ENCODE peak calls at places on chromosomes 5 and 9, in four cellular contexts. Z, F, Y and D are unnamed samples.

GRCh38 chr9:27673626-27674025 is 100.3 kb upstream of the C9orf72 start:
- DNase-seq in Y (no peak), F (no peak), Z (no peak), D (no peak)

GRCh38 chr9:121812159-121812735 is 160.8 kb downstream of the DAB2IP start:
- DNase-seq in F (no peak), Y (no peak), Z (no peak), D (no peak)

GRCh38 chr5:168850683-168851082 is 271.5 kb upstream of the PANK3 start:
- DNase-seq in Y (no peak), F (no peak), Z (no peak), D (no peak)

GRCh38 chr5:170221319-170221718 is 11.5 kb upstream of the C5orf58 start:
- DNase-seq in Z (no peak), F (no peak), Y (no peak), D (no peak)

GRCh38 chr9:123724211-123724831 is 205.6 kb downstream of the DENND1A start:
- DNase-seq in Z (no peak), Y (no peak), F (no peak), D (peak; percentile 15)

GRCh38 chr5:136066705-136067271 is 38.0 kb downstream of the TGFBI start:
- DNase-seq in Z (peak; percentile 73), Y (no peak), F (no peak), D (no peak)

GRCh38 chr9:129383005-129383414 is 204.9 kb upstream of the IER5L start:
- DNase-seq in Z (no peak), Y (no peak), F (no peak), D (peak; percentile 70)

GRCh38 chr5:56601641-56602071 is 213.7 kb upstream of the MAP3K1 start:
- DNase-seq in F (no peak), Y (no peak), Z (no peak), D (no peak)

GRCh38 chr5:113294341-113295110 is 140.3 kb downstream of the TSSK1B start:
- DNase-seq in Y (no peak), F (peak; percentile 38), Z (no peak), D (peak; percentile 94)

GRCh38 chr9:98039474-98040072 is 17.0 kb upstream of the NANS start:
- DNase-seq in Y (no peak), F (no peak), Z (no peak), D (no peak)

GRCh38 chr5:149383399-149383798 is 4.3 kb upstream of the IL17B start:
- DNase-seq in Z (no peak), Y (no peak), F (no peak), D (no peak)

GRCh38 chr9:89466451-89467277 is 31.2 kb downstream of the SEMA4D start:
- DNase-seq in Z (no peak), Y (peak; percentile 83), F (no peak), D (no peak)

GRCh38 chr5:98397081-98397480 is 376.4 kb upstream of the RGMB start:
- DNase-seq in F (no peak), Y (no peak), Z (no peak), D (no peak)

GRCh38 chr9:137114613-137115393 is at the start of gene DPP7:
- DNase-seq in Z (no peak), F (peak; percentile 85), Y (no peak), D (peak; percentile 95)

GRCh38 chr5:152051499-152052454 is 127.1 kb upstream of the GLRA1 start:
- DNase-seq in Y (no peak), F (no peak), Z (no peak), D (no peak)

GRCh38 chr9:118829334-118829733 is 539.9 kb downstream of the BRINP1 start:
- DNase-seq in Z (no peak), F (no peak), Y (no peak), D (peak; percentile 5)

GRCh38 chr5:133669472-133669871 is 57.1 kb upstream of the FSTL4 start:
- DNase-seq in F (no peak), Z (no peak), Y (no peak), D (no peak)

GRCh38 chr9:35628389-35628991 is 10.3 kb upstream of the CD72 start:
- DNase-seq in Z (no peak), Y (no peak), F (no peak), D (no peak)

GRCh38 chr5:127236254-127236653 is 54.3 kb upstream of the MEGF10 start:
- DNase-seq in Z (no peak), Y (no peak), F (no peak), D (no peak)

GRCh38 chr5:109407913-109408312 is 1.9 kb downstream of the PJA2 start:
- DNase-seq in Y (no peak), F (peak; percentile 32), Z (no peak), D (no peak)

GRCh38 chr5:163105456-163105855 is 331.9 kb upstream of the CCNG1 start:
- DNase-seq in Y (no peak), Z (no peak), F (no peak), D (no peak)

GRCh38 chr5:103259705-103260355 is 1.3 kb downstream of the MACIR start:
- DNase-seq in Z (peak; percentile 19), Y (no peak), F (peak; percentile 60), D (no peak)

GRCh38 chr5:173486826-173487225 is 129.6 kb downstream of the BOD1 start:
- DNase-seq in Z (no peak), F (no peak), Y (no peak), D (no peak)

GRCh38 chr9:128078504-128079434 is 10.7 kb downstream of the SLC25A25 start:
- DNase-seq in Y (no peak), F (peak; percentile 92), Z (no peak), D (no peak)

GRCh38 chr5:172373680-172374079 is 80.6 kb downstream of the SH3PXD2B start:
- DNase-seq in Z (no peak), F (no peak), Y (no peak), D (no peak)

GRCh38 chr5:83348281-83348780 is 123.2 kb upstream of the VCAN start:
- DNase-seq in Z (no peak), Y (no peak), F (no peak), D (no peak)

GRCh38 chr5:137367951-137368350 is 131.2 kb downstream of the SPOCK1 start:
- DNase-seq in Z (no peak), Y (no peak), F (no peak), D (no peak)

GRCh38 chr9:130471411-130472183 is 26.8 kb downstream of the ASS1 start:
- DNase-seq in Y (no peak), Z (no peak), F (no peak), D (no peak)

GRCh38 chr9:130468566-130468965 is 23.8 kb downstream of the ASS1 start:
- DNase-seq in Z (no peak), F (no peak), Y (no peak), D (no peak)

GRCh38 chr9:130470950-130471349 is 26.2 kb downstream of the ASS1 start:
- DNase-seq in F (no peak), Y (no peak), Z (no peak), D (no peak)

GRCh38 chr9:130472184-130472705 is 27.5 kb downstream of the ASS1 start:
- DNase-seq in Z (no peak), F (no peak), Y (no peak), D (no peak)

GRCh38 chr9:130470269-130470668 is 25.5 kb downstream of the ASS1 start:
- DNase-seq in Y (no peak), F (no peak), Z (no peak), D (no peak)
- TF ChIP-seq MXI1 in Y (no peak), F (no peak), Z (no peak), D (no peak)

GRCh38 chr5:16626696-16627264 is 10.0 kb upstream of the RETREG1 start:
- DNase-seq in Z (no peak), F (no peak), Y (peak; percentile 4), D (no peak)
- TF ChIP-seq GABPA in Z (no peak), F (no peak), Y (no peak), D (no peak)

GRCh38 chr9:96318921-96319560 is 17.1 kb upstream of the HSD17B3 start:
- DNase-seq in Y (no peak), F (no peak), Z (no peak), D (no peak)
- TF ChIP-seq MAX in Y (no peak), F (no peak), Z (no peak), D (no peak)

GRCh38 chr9:37413311-37413710 is 9.2 kb upstream of the GRHPR start:
- DNase-seq in F (no peak), Y (no peak), Z (no peak), D (no peak)
- TF ChIP-seq MXI1 in F (no peak), Y (no peak), Z (no peak), D (no peak)

GRCh38 chr5:66960373-66961137 is 236.0 kb downstream of the CD180 start:
- DNase-seq in F (no peak), Y (no peak), Z (peak; percentile 23), D (no peak)
- TF ChIP-seq GABPA in F (no peak), Y (no peak), Z (no peak), D (no peak)

DNA sequence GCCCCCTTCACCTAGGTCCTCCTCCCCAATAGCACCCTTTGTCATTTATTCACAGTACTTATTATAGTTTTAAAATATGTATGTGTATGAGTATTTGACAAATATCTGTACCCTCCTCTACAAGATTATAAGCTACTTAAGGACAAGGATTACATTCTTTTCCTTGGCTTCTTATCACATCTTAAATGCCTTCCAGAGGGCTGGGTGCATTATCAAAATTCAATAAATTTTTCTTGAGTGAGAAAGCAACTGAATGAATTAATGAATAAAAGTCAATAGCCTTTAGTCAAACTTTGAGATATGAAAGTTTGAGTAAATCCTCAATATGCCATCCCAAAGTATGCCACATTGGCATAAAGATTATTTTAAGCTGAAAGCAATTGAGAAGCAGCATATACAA is 621.7 kb downstream of the DNAH5 start:
- DNase-seq in F (no peak), Y (no peak), Z (no peak), D (no peak)
- TF ChIP-seq MAX in F (no peak), Y (no peak), Z (no peak), D (no peak)

DNA sequence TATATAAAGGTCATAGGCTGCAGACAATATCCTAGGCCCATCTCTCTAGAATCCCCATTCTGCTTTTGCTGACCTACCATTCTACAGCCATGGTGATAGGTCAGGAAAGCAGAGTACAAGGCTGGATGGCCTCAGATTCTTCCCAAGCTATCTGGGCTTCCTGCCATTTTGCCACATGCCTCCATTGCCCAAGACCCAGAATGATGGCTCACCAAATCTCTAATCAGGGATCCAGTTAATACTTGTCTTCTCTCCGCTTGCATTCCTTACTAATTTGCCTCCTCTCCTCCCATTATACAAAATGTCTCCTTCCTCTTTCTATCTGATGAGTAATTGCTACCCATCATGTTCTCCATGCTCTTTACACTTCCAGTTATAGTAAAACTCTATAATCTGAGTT is 22.7 kb upstream of the NDUFS4 start:
- DNase-seq in F (no peak), Z (no peak), Y (no peak), D (no peak)
- TF ChIP-seq MXI1 in F (no peak), Z (no peak), Y (no peak), D (no peak)